ENCODE peak calls at places on chromosome 13, in seven cellular contexts. One of them, this sample, is unnamed.

GRCh38 chr13:99083976-99084375 is 106.1 kb upstream of the DOCK9 start:
- DNase-seq in Kasumi-1: no peak
- DNase-seq in CD4-positive, CD25-positive, alpha-beta regulatory T cell: peak; percentile 40
- DNase-seq in NCI-H2081: no peak
- DNase-seq in fibroblast of the conjunctiva: no peak
- DNase-seq in omental fat pad: no peak
- DNase-seq in epithelial cell of proximal tubule: no peak
- DNase-seq in this sample: no peak

GRCh38 chr13:113207890-113208423 is 512 bp downstream of the PCID2 start:
- DNase-seq in Kasumi-1: peak; percentile 10
- DNase-seq in CD4-positive, CD25-positive, alpha-beta regulatory T cell: peak; percentile 52
- DNase-seq in NCI-H2081: peak; percentile 31
- DNase-seq in fibroblast of the conjunctiva: no peak
- DNase-seq in omental fat pad: no peak
- DNase-seq in epithelial cell of proximal tubule: no peak
- DNase-seq in this sample: no peak

GRCh38 chr13:30158774-30159445 is 148.4 kb downstream of the KATNAL1 start:
- DNase-seq in Kasumi-1: no peak
- DNase-seq in CD4-positive, CD25-positive, alpha-beta regulatory T cell: peak; percentile 38
- DNase-seq in NCI-H2081: no peak
- DNase-seq in fibroblast of the conjunctiva: peak; percentile 38
- DNase-seq in omental fat pad: no peak
- DNase-seq in epithelial cell of proximal tubule: peak; percentile 48
- DNase-seq in this sample: no peak

GRCh38 chr13:26186141-26186870 is 35.8 kb downstream of the RNF6 start:
- DNase-seq in Kasumi-1: peak; percentile 61
- DNase-seq in CD4-positive, CD25-positive, alpha-beta regulatory T cell: peak; percentile 97
- DNase-seq in NCI-H2081: peak; percentile 89
- DNase-seq in fibroblast of the conjunctiva: peak; percentile 76
- DNase-seq in omental fat pad: peak; percentile 64
- DNase-seq in epithelial cell of proximal tubule: peak; percentile 54
- DNase-seq in this sample: peak; percentile 83

GRCh38 chr13:61148211-61148610 is 267.4 kb downstream of the PCDH20 start:
- DNase-seq in Kasumi-1: no peak
- DNase-seq in CD4-positive, CD25-positive, alpha-beta regulatory T cell: no peak
- DNase-seq in NCI-H2081: no peak
- DNase-seq in fibroblast of the conjunctiva: no peak
- DNase-seq in omental fat pad: no peak
- DNase-seq in epithelial cell of proximal tubule: no peak
- DNase-seq in this sample: no peak

GRCh38 chr13:92622905-92623304 is 603.7 kb upstream of the GPC6 start:
- DNase-seq in Kasumi-1: no peak
- DNase-seq in CD4-positive, CD25-positive, alpha-beta regulatory T cell: no peak
- DNase-seq in NCI-H2081: no peak
- DNase-seq in fibroblast of the conjunctiva: no peak
- DNase-seq in omental fat pad: no peak
- DNase-seq in epithelial cell of proximal tubule: no peak
- DNase-seq in this sample: no peak

GRCh38 chr13:98252931-98253470 is 75.9 kb upstream of the RNF113B start:
- DNase-seq in Kasumi-1: no peak
- DNase-seq in CD4-positive, CD25-positive, alpha-beta regulatory T cell: no peak
- DNase-seq in NCI-H2081: no peak
- DNase-seq in fibroblast of the conjunctiva: peak; percentile 43
- DNase-seq in omental fat pad: no peak
- DNase-seq in epithelial cell of proximal tubule: no peak
- DNase-seq in this sample: no peak

GRCh38 chr13:83929147-83929546 is 46.9 kb upstream of the SLITRK1 start:
- DNase-seq in Kasumi-1: no peak
- DNase-seq in CD4-positive, CD25-positive, alpha-beta regulatory T cell: no peak
- DNase-seq in NCI-H2081: no peak
- DNase-seq in fibroblast of the conjunctiva: no peak
- DNase-seq in omental fat pad: no peak
- DNase-seq in epithelial cell of proximal tubule: no peak
- DNase-seq in this sample: no peak

GRCh38 chr13:94312511-94313191 is 166.8 kb downstream of the DCT start:
- DNase-seq in Kasumi-1: no peak
- DNase-seq in CD4-positive, CD25-positive, alpha-beta regulatory T cell: peak; percentile 45
- DNase-seq in NCI-H2081: peak; percentile 16
- DNase-seq in fibroblast of the conjunctiva: no peak
- DNase-seq in omental fat pad: no peak
- DNase-seq in epithelial cell of proximal tubule: no peak
- DNase-seq in this sample: no peak

GRCh38 chr13:79056706-79057105 is 349.3 kb downstream of the RBM26 start:
- DNase-seq in Kasumi-1: no peak
- DNase-seq in CD4-positive, CD25-positive, alpha-beta regulatory T cell: no peak
- DNase-seq in NCI-H2081: no peak
- DNase-seq in fibroblast of the conjunctiva: no peak
- DNase-seq in omental fat pad: no peak
- DNase-seq in epithelial cell of proximal tubule: no peak
- DNase-seq in this sample: no peak

GRCh38 chr13:23547000-23547590 is 23.1 kb upstream of the TNFRSF19 start:
- DNase-seq in Kasumi-1: no peak
- DNase-seq in CD4-positive, CD25-positive, alpha-beta regulatory T cell: no peak
- DNase-seq in NCI-H2081: no peak
- DNase-seq in fibroblast of the conjunctiva: peak; percentile 5
- DNase-seq in omental fat pad: no peak
- DNase-seq in epithelial cell of proximal tubule: no peak
- DNase-seq in this sample: no peak

GRCh38 chr13:27176772-27177171 is 5.2 kb upstream of the USP12 start:
- DNase-seq in Kasumi-1: no peak
- DNase-seq in CD4-positive, CD25-positive, alpha-beta regulatory T cell: no peak
- DNase-seq in NCI-H2081: no peak
- DNase-seq in fibroblast of the conjunctiva: no peak
- DNase-seq in omental fat pad: no peak
- DNase-seq in epithelial cell of proximal tubule: no peak
- DNase-seq in this sample: no peak

GRCh38 chr13:110913322-110913721 is 1.5 kb downstream of the ANKRD10 start:
- DNase-seq in Kasumi-1: no peak
- DNase-seq in CD4-positive, CD25-positive, alpha-beta regulatory T cell: peak; percentile 64
- DNase-seq in NCI-H2081: no peak
- DNase-seq in fibroblast of the conjunctiva: no peak
- DNase-seq in omental fat pad: no peak
- DNase-seq in epithelial cell of proximal tubule: no peak
- DNase-seq in this sample: no peak

GRCh38 chr13:49587311-49587847 is 2.0 kb upstream of the RCBTB1 start:
- DNase-seq in Kasumi-1: no peak
- DNase-seq in CD4-positive, CD25-positive, alpha-beta regulatory T cell: no peak
- DNase-seq in NCI-H2081: no peak
- DNase-seq in fibroblast of the conjunctiva: no peak
- DNase-seq in omental fat pad: no peak
- DNase-seq in epithelial cell of proximal tubule: no peak
- DNase-seq in this sample: no peak

GRCh38 chr13:110116072-110116487 is 190.9 kb downstream of the COL4A1 start:
- DNase-seq in Kasumi-1: peak; percentile 53
- DNase-seq in CD4-positive, CD25-positive, alpha-beta regulatory T cell: peak; percentile 41
- DNase-seq in NCI-H2081: no peak
- DNase-seq in fibroblast of the conjunctiva: peak; percentile 54
- DNase-seq in omental fat pad: no peak
- DNase-seq in epithelial cell of proximal tubule: no peak
- DNase-seq in this sample: no peak

GRCh38 chr13:79398915-79399314 is 7.1 kb downstream of the RBM26 start:
- DNase-seq in Kasumi-1: no peak
- DNase-seq in CD4-positive, CD25-positive, alpha-beta regulatory T cell: no peak
- DNase-seq in NCI-H2081: no peak
- DNase-seq in fibroblast of the conjunctiva: no peak
- DNase-seq in omental fat pad: no peak
- DNase-seq in epithelial cell of proximal tubule: no peak
- DNase-seq in this sample: no peak

GRCh38 chr13:65719831-65720230 is 1510.3 kb downstream of the PCDH9 start:
- DNase-seq in Kasumi-1: no peak
- DNase-seq in CD4-positive, CD25-positive, alpha-beta regulatory T cell: no peak
- DNase-seq in NCI-H2081: no peak
- DNase-seq in fibroblast of the conjunctiva: no peak
- DNase-seq in omental fat pad: no peak
- DNase-seq in epithelial cell of proximal tubule: no peak
- DNase-seq in this sample: no peak

GRCh38 chr13:29436291-29436690 is 159.2 kb downstream of the SLC7A1 start:
- DNase-seq in Kasumi-1: no peak
- DNase-seq in CD4-positive, CD25-positive, alpha-beta regulatory T cell: no peak
- DNase-seq in NCI-H2081: no peak
- DNase-seq in fibroblast of the conjunctiva: peak; percentile 36
- DNase-seq in omental fat pad: no peak
- DNase-seq in epithelial cell of proximal tubule: peak; percentile 32
- DNase-seq in this sample: no peak

GRCh38 chr13:19862511-19863313 is 737 bp downstream of the ZMYM5 start:
- DNase-seq in Kasumi-1: peak; percentile 21
- DNase-seq in CD4-positive, CD25-positive, alpha-beta regulatory T cell: peak; percentile 74
- DNase-seq in NCI-H2081: peak; percentile 6
- DNase-seq in fibroblast of the conjunctiva: no peak
- DNase-seq in omental fat pad: no peak
- DNase-seq in epithelial cell of proximal tubule: no peak
- DNase-seq in this sample: peak; percentile 23

GRCh38 chr13:27425151-27425917 is 915 bp downstream of the GTF3A start:
- DNase-seq in Kasumi-1: no peak
- DNase-seq in CD4-positive, CD25-positive, alpha-beta regulatory T cell: peak; percentile 55
- DNase-seq in NCI-H2081: no peak
- DNase-seq in fibroblast of the conjunctiva: no peak
- DNase-seq in omental fat pad: no peak
- DNase-seq in epithelial cell of proximal tubule: no peak
- DNase-seq in this sample: no peak

GRCh38 chr13:30019648-30020626 is 169.5 kb upstream of the UBL3 start:
- DNase-seq in Kasumi-1: no peak
- DNase-seq in CD4-positive, CD25-positive, alpha-beta regulatory T cell: no peak
- DNase-seq in NCI-H2081: no peak
- DNase-seq in fibroblast of the conjunctiva: no peak
- DNase-seq in omental fat pad: no peak
- DNase-seq in epithelial cell of proximal tubule: no peak
- DNase-seq in this sample: no peak

GRCh38 chr13:21486322-21486721 is 27.2 kb upstream of the ZDHHC20 start:
- DNase-seq in Kasumi-1: no peak
- DNase-seq in CD4-positive, CD25-positive, alpha-beta regulatory T cell: no peak
- DNase-seq in NCI-H2081: no peak
- DNase-seq in fibroblast of the conjunctiva: no peak
- DNase-seq in omental fat pad: no peak
- DNase-seq in epithelial cell of proximal tubule: no peak
- DNase-seq in this sample: no peak

GRCh38 chr13:90055121-90055520 is 1292.4 kb upstream of the MIR17HG start:
- DNase-seq in Kasumi-1: no peak
- DNase-seq in CD4-positive, CD25-positive, alpha-beta regulatory T cell: no peak
- DNase-seq in NCI-H2081: no peak
- DNase-seq in fibroblast of the conjunctiva: no peak
- DNase-seq in omental fat pad: no peak
- DNase-seq in epithelial cell of proximal tubule: no peak
- DNase-seq in this sample: no peak

GRCh38 chr13:113589251-113589960 is 4.9 kb downstream of the TFDP1 start:
- DNase-seq in Kasumi-1: no peak
- DNase-seq in CD4-positive, CD25-positive, alpha-beta regulatory T cell: no peak
- DNase-seq in NCI-H2081: no peak
- DNase-seq in fibroblast of the conjunctiva: no peak
- DNase-seq in omental fat pad: no peak
- DNase-seq in epithelial cell of proximal tubule: no peak
- DNase-seq in this sample: no peak

GRCh38 chr13:50714886-50715285 is 128.6 kb downstream of the DLEU7 start:
- DNase-seq in Kasumi-1: no peak
- DNase-seq in CD4-positive, CD25-positive, alpha-beta regulatory T cell: no peak
- DNase-seq in NCI-H2081: no peak
- DNase-seq in fibroblast of the conjunctiva: no peak
- DNase-seq in omental fat pad: no peak
- DNase-seq in epithelial cell of proximal tubule: no peak
- DNase-seq in this sample: no peak

GRCh38 chr13:90415902-90416301 is 931.6 kb upstream of the MIR17HG start:
- DNase-seq in Kasumi-1: peak; percentile 37
- DNase-seq in CD4-positive, CD25-positive, alpha-beta regulatory T cell: no peak
- DNase-seq in NCI-H2081: no peak
- DNase-seq in fibroblast of the conjunctiva: no peak
- DNase-seq in omental fat pad: no peak
- DNase-seq in epithelial cell of proximal tubule: no peak
- DNase-seq in this sample: no peak

GRCh38 chr13:47929156-47929555 is 71.9 kb downstream of the SUCLA2 start:
- DNase-seq in Kasumi-1: no peak
- DNase-seq in CD4-positive, CD25-positive, alpha-beta regulatory T cell: no peak
- DNase-seq in NCI-H2081: no peak
- DNase-seq in fibroblast of the conjunctiva: no peak
- DNase-seq in omental fat pad: no peak
- DNase-seq in epithelial cell of proximal tubule: no peak
- DNase-seq in this sample: no peak

This sample was measured in central memory CD8-positive, alpha-beta T cell.